ENCODE peak calls at places on chromosomes 5 and 9, in five cellular contexts. One of them, this sample, is unnamed.

GRCh38 chr5:174723979-174724483 is 351 bp upstream of the MSX2 start:
- DNase-seq in AG04449: no peak
- DNase-seq in K562: peak
- DNase-seq in AG04450: no peak
- DNase-seq in CD8-positive, alpha-beta T cell: no peak
- DNase-seq in this sample: peak

GRCh38 chr5:133373121-133373870 is 239.0 kb downstream of the FSTL4 start:
- DNase-seq in AG04450: no peak
- DNase-seq in K562: no peak
- DNase-seq in CD8-positive, alpha-beta T cell: no peak
- DNase-seq in AG04449: no peak
- DNase-seq in this sample: no peak

GRCh38 chr9:117073539-117074336 is 341.1 kb downstream of the ASTN2 start:
- DNase-seq in AG04450: no peak
- DNase-seq in AG04449: no peak
- DNase-seq in K562: peak
- DNase-seq in CD8-positive, alpha-beta T cell: no peak
- DNase-seq in this sample: peak

GRCh38 chr5:14364576-14365472 is 216.8 kb upstream of the OTULINL start:
- DNase-seq in AG04450: no peak
- DNase-seq in K562: peak
- DNase-seq in AG04449: no peak
- DNase-seq in CD8-positive, alpha-beta T cell: no peak
- DNase-seq in this sample: peak

GRCh38 chr9:90014421-90014820 is 409.6 kb downstream of the GADD45G start:
- DNase-seq in AG04450: no peak
- DNase-seq in K562: no peak
- DNase-seq in CD8-positive, alpha-beta T cell: no peak
- DNase-seq in AG04449: no peak
- DNase-seq in this sample: no peak

GRCh38 chr5:113271753-113272454 is 162.9 kb downstream of the TSSK1B start:
- DNase-seq in AG04449: no peak
- DNase-seq in CD8-positive, alpha-beta T cell: no peak
- DNase-seq in K562: no peak
- DNase-seq in AG04450: no peak
- DNase-seq in this sample: no peak

GRCh38 chr9:108813951-108814601 is 41.7 kb downstream of the ACTL7B start:
- DNase-seq in K562: no peak
- DNase-seq in CD8-positive, alpha-beta T cell: no peak
- DNase-seq in AG04449: peak
- DNase-seq in AG04450: no peak
- DNase-seq in this sample: no peak

GRCh38 chr5:151480384-151480783 is 33.0 kb downstream of the SLC36A1 start:
- DNase-seq in K562: no peak
- DNase-seq in AG04449: no peak
- DNase-seq in CD8-positive, alpha-beta T cell: no peak
- DNase-seq in AG04450: no peak
- DNase-seq in this sample: no peak

GRCh38 chr9:113593682-113594281 is 130.3 kb downstream of the RGS3 start:
- DNase-seq in K562: peak
- DNase-seq in CD8-positive, alpha-beta T cell: no peak
- DNase-seq in AG04449: peak
- DNase-seq in AG04450: peak
- DNase-seq in this sample: peak

GRCh38 chr5:84680908-84681307 is 296.2 kb upstream of the EDIL3 start:
- DNase-seq in AG04450: no peak
- DNase-seq in CD8-positive, alpha-beta T cell: no peak
- DNase-seq in K562: no peak
- DNase-seq in AG04449: no peak
- DNase-seq in this sample: no peak

GRCh38 chr9:5971740-5972139 is 43.7 kb downstream of the RANBP6 start:
- DNase-seq in AG04449: no peak
- DNase-seq in AG04450: no peak
- DNase-seq in K562: no peak
- DNase-seq in CD8-positive, alpha-beta T cell: no peak
- DNase-seq in this sample: no peak

GRCh38 chr9:112200699-112201098 is 25.6 kb upstream of the SUSD1 start:
- DNase-seq in AG04450: no peak
- DNase-seq in CD8-positive, alpha-beta T cell: no peak
- DNase-seq in K562: no peak
- DNase-seq in AG04449: no peak
- DNase-seq in this sample: no peak

GRCh38 chr9:107588393-107588792 is 98.8 kb upstream of the KLF4 start:
- DNase-seq in K562: no peak
- DNase-seq in CD8-positive, alpha-beta T cell: no peak
- DNase-seq in AG04450: no peak
- DNase-seq in AG04449: no peak
- DNase-seq in this sample: no peak

GRCh38 chr9:21323091-21323490 is 12.1 kb downstream of the KLHL9 start:
- DNase-seq in AG04449: no peak
- DNase-seq in AG04450: no peak
- DNase-seq in K562: no peak
- DNase-seq in CD8-positive, alpha-beta T cell: no peak
- DNase-seq in this sample: no peak
- H3K4me3 ChIP-seq in AG04449: no peak
- H3K4me3 ChIP-seq in AG04450: no peak
- H3K4me3 ChIP-seq in K562: no peak
- H3K4me3 ChIP-seq in CD8-positive, alpha-beta T cell: no peak
- H3K4me3 ChIP-seq in this sample: no peak

GRCh38 chr5:135569755-135570452 is 8.9 kb downstream of the CXCL14 start:
- DNase-seq in AG04450: no peak
- DNase-seq in K562: peak
- DNase-seq in CD8-positive, alpha-beta T cell: no peak
- DNase-seq in AG04449: no peak
- DNase-seq in this sample: peak
- TF ChIP-seq CTCF in AG04450: peak
- TF ChIP-seq CTCF in K562: peak
- TF ChIP-seq CTCF in CD8-positive, alpha-beta T cell: no peak
- TF ChIP-seq CTCF in AG04449: peak
- TF ChIP-seq CTCF in this sample: peak

GRCh38 chr9:109815366-109815947 is 35.5 kb downstream of the PALM2AKAP2 start:
- DNase-seq in CD8-positive, alpha-beta T cell: no peak
- DNase-seq in AG04449: peak
- DNase-seq in AG04450: no peak
- DNase-seq in K562: no peak
- DNase-seq in this sample: no peak

GRCh38 chr9:109817146-109817845 is 37.3 kb downstream of the PALM2AKAP2 start:
- DNase-seq in AG04449: peak
- DNase-seq in AG04450: no peak
- DNase-seq in K562: no peak
- DNase-seq in CD8-positive, alpha-beta T cell: no peak
- DNase-seq in this sample: no peak

GRCh38 chr9:109816490-109816889 is 36.5 kb downstream of the PALM2AKAP2 start:
- DNase-seq in CD8-positive, alpha-beta T cell: no peak
- DNase-seq in AG04449: peak
- DNase-seq in K562: no peak
- DNase-seq in AG04450: peak
- DNase-seq in this sample: no peak

GRCh38 chr9:109821711-109822110 is 41.7 kb downstream of the PALM2AKAP2 start:
- DNase-seq in AG04450: no peak
- DNase-seq in AG04449: peak
- DNase-seq in CD8-positive, alpha-beta T cell: no peak
- DNase-seq in K562: no peak
- DNase-seq in this sample: no peak

DNA sequence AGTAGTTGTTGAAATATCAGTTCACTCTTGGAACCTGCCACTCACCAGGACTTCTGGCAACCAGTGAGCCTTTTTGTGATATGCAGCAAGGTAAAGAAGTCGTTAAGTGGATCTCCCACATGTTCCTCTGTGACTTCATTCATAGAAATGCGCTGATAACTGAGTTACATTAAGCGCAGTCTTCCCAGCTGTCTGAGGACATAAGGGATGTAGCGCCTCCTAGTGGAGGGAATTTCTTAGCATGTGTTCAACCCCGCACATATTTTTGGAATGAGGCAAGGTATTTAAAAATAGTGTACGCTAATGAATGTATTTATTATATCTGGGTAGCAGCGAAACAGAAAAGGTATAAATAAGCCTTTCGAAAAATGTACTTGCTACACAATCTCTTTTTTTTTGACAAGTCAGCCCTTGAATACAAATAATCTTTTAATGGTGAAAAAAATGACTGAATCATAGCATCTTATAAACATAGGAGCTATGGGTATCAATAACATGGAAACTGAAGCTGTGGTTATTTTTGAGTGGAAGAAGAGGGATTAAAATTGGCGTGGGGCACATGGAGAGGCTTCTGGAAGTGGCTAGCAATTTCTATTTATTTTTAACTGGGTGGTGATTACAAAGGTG is 38.0 kb downstream of the PALM2AKAP2 start:
- DNase-seq in CD8-positive, alpha-beta T cell: no peak
- DNase-seq in K562: peak
- DNase-seq in AG04450: peak
- DNase-seq in AG04449: peak
- DNase-seq in this sample: peak
- H3K4me3 ChIP-seq in CD8-positive, alpha-beta T cell: no peak
- H3K4me3 ChIP-seq in K562: no peak
- H3K4me3 ChIP-seq in AG04450: peak
- H3K4me3 ChIP-seq in AG04449: no peak
- H3K4me3 ChIP-seq in this sample: no peak

DNA sequence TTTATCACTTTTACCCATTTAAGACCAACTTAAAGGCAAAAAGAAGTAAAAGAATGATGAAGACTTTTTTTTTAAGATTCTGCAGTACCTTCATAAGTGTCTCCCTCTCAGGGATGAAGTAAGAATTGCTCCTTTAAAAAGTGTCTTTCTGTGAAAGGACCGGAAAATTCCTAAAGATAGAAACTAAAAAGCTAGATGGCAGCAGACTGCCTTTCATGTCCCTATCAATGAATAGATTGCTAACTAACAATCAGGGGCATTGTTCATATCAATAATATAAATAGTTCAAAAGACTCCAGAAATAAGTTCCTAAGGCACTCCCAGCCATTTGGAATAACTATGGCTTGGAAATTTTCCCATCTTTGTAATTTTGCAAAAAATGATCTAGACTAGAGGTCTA is 558.0 kb downstream of the PDE4D start:
- DNase-seq in AG04449: no peak
- DNase-seq in K562: no peak
- DNase-seq in AG04450: no peak
- DNase-seq in CD8-positive, alpha-beta T cell: no peak
- DNase-seq in this sample: peak
- TF ChIP-seq CTCF in AG04449: no peak
- TF ChIP-seq CTCF in K562: no peak
- TF ChIP-seq CTCF in AG04450: no peak
- TF ChIP-seq CTCF in CD8-positive, alpha-beta T cell: no peak
- TF ChIP-seq CTCF in this sample: peak

GRCh38 chr5:107893642-107894041 is 222.9 kb upstream of the EFNA5 start:
- DNase-seq in AG04449: no peak
- DNase-seq in AG04450: no peak
- DNase-seq in K562: no peak
- DNase-seq in CD8-positive, alpha-beta T cell: no peak
- DNase-seq in this sample: no peak
- H3K4me3 ChIP-seq in AG04449: no peak
- H3K4me3 ChIP-seq in AG04450: no peak
- H3K4me3 ChIP-seq in K562: no peak
- H3K4me3 ChIP-seq in CD8-positive, alpha-beta T cell: no peak
- H3K4me3 ChIP-seq in this sample: no peak

GRCh38 chr5:124724357-124725039 is 21.9 kb downstream of the ZNF608 start:
- DNase-seq in K562: no peak
- DNase-seq in CD8-positive, alpha-beta T cell: no peak
- DNase-seq in AG04450: no peak
- DNase-seq in AG04449: no peak
- DNase-seq in this sample: no peak

GRCh38 chr5:124725622-124726258 is 20.7 kb downstream of the ZNF608 start:
- DNase-seq in AG04449: no peak
- DNase-seq in K562: no peak
- DNase-seq in AG04450: no peak
- DNase-seq in CD8-positive, alpha-beta T cell: no peak
- DNase-seq in this sample: no peak

GRCh38 chr5:124726631-124727362 is 19.6 kb downstream of the ZNF608 start:
- DNase-seq in AG04450: no peak
- DNase-seq in AG04449: no peak
- DNase-seq in K562: no peak
- DNase-seq in CD8-positive, alpha-beta T cell: no peak
- DNase-seq in this sample: no peak

GRCh38 chr5:124728331-124729307 is 17.8 kb downstream of the ZNF608 start:
- DNase-seq in CD8-positive, alpha-beta T cell: no peak
- DNase-seq in AG04449: no peak
- DNase-seq in AG04450: no peak
- DNase-seq in K562: peak
- DNase-seq in this sample: no peak

DNA sequence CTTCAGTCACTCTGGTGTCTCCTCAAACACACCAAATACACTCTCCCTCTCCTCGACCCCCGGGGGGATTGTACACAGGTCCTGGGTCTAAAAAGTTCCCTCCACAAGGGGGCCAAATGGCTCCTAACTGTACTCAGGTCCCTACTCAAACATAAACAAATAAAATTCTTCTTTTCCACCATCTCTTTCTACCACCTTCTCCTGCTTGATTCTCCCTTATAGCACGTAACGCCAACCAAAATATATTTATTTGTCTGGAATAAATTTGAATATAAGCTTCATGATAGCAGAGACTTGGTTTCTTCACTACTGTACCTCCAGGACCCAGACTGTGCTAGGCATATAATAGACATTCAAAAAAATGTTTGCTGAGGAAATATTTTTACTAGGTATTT is 21.4 kb downstream of the ZNF608 start:
- DNase-seq in AG04450: no peak
- DNase-seq in AG04449: no peak
- DNase-seq in K562: peak
- DNase-seq in CD8-positive, alpha-beta T cell: no peak
- DNase-seq in this sample: no peak
- TF ChIP-seq CTCF in AG04450: no peak
- TF ChIP-seq CTCF in AG04449: no peak
- TF ChIP-seq CTCF in K562: peak
- TF ChIP-seq CTCF in CD8-positive, alpha-beta T cell: no peak
- TF ChIP-seq CTCF in this sample: no peak

GRCh38 chr5:36610629-36611028 is 4.2 kb downstream of the SLC1A3 start:
- DNase-seq in AG04449: no peak
- DNase-seq in CD8-positive, alpha-beta T cell: no peak
- DNase-seq in AG04450: no peak
- DNase-seq in K562: no peak
- DNase-seq in this sample: no peak
- H3K4me3 ChIP-seq in AG04449: no peak
- H3K4me3 ChIP-seq in CD8-positive, alpha-beta T cell: no peak
- H3K4me3 ChIP-seq in AG04450: no peak
- H3K4me3 ChIP-seq in K562: no peak
- H3K4me3 ChIP-seq in this sample: no peak

GRCh38 chr5:172645271-172645670 is 4.2 kb downstream of the NEURL1B start:
- DNase-seq in AG04449: no peak
- DNase-seq in CD8-positive, alpha-beta T cell: no peak
- DNase-seq in AG04450: no peak
- DNase-seq in K562: no peak
- DNase-seq in this sample: no peak

GRCh38 chr5:172648755-172649154 is 7.7 kb downstream of the NEURL1B start:
- DNase-seq in AG04449: no peak
- DNase-seq in CD8-positive, alpha-beta T cell: no peak
- DNase-seq in K562: no peak
- DNase-seq in AG04450: no peak
- DNase-seq in this sample: no peak

GRCh38 chr5:172648008-172648359 is 6.9 kb downstream of the NEURL1B start:
- DNase-seq in AG04449: no peak
- DNase-seq in CD8-positive, alpha-beta T cell: no peak
- DNase-seq in K562: no peak
- DNase-seq in AG04450: no peak
- DNase-seq in this sample: peak

GRCh38 chr5:172647341-172648007 is 6.4 kb downstream of the NEURL1B start:
- DNase-seq in AG04449: no peak
- DNase-seq in K562: no peak
- DNase-seq in AG04450: no peak
- DNase-seq in CD8-positive, alpha-beta T cell: no peak
- DNase-seq in this sample: no peak

GRCh38 chr5:172646716-172647285 is 5.7 kb downstream of the NEURL1B start:
- DNase-seq in AG04450: no peak
- DNase-seq in K562: peak
- DNase-seq in AG04449: no peak
- DNase-seq in CD8-positive, alpha-beta T cell: no peak
- DNase-seq in this sample: no peak
- TF ChIP-seq CTCF in AG04450: peak
- TF ChIP-seq CTCF in K562: peak
- TF ChIP-seq CTCF in AG04449: no peak
- TF ChIP-seq CTCF in CD8-positive, alpha-beta T cell: no peak
- TF ChIP-seq CTCF in this sample: peak